ENCODE peak calls at places on chromosome 11, in ten cellular contexts. S, L, G, O, M, C, F, P, B and N are unnamed samples.

GRCh38 chr11:101442171-101442570 is 141.6 kb downstream of the TRPC6 start:
- DNase-seq in S (no peak), C (no peak), B (no peak), M (no peak), G (no peak), O (peak), F (no peak), P (no peak), L (no peak), N (no peak)

GRCh38 chr11:100855466-100856067 is 168.5 kb downstream of the ARHGAP42 start:
- DNase-seq in C (no peak), L (no peak), G (no peak), S (no peak), B (no peak), M (peak), P (no peak), O (no peak), F (no peak), N (no peak)

GRCh38 chr11:2885017-2885675 is 429 bp downstream of the CDKN1C start:
- DNase-seq in O (no peak), G (peak), F (peak), B (peak), M (no peak), C (peak), L (no peak), P (no peak), S (no peak), N (peak)

GRCh38 chr11:86013718-86014117 is 55.2 kb downstream of the PICALM start:
- DNase-seq in B (no peak), O (no peak), G (no peak), P (no peak), S (no peak), L (no peak), F (no peak), C (no peak), M (no peak), N (no peak)

GRCh38 chr11:94544832-94545640 is 1.3 kb downstream of the FUT4 start:
- DNase-seq in C (peak), S (peak), F (peak), G (no peak), M (no peak), P (no peak), B (peak), L (no peak), O (no peak), N (no peak)

GRCh38 chr11:94647926-94648325 is 80.8 kb downstream of the PIWIL4 start:
- DNase-seq in L (no peak), F (peak), P (no peak), C (no peak), G (no peak), M (no peak), S (no peak), B (peak), O (no peak), N (no peak)

GRCh38 chr11:134004406-134005197 is 47.8 kb upstream of the IGSF9B start:
- DNase-seq in O (no peak), G (no peak), M (no peak), S (no peak), F (no peak), B (no peak), L (no peak), P (no peak), C (no peak), N (no peak)

GRCh38 chr11:118939948-118940598 is 14.3 kb upstream of the BCL9L start:
- DNase-seq in C (no peak), P (no peak), G (peak), L (no peak), M (no peak), F (peak), O (no peak), B (no peak), S (peak), N (no peak)

GRCh38 chr11:72738199-72739141 is 13.7 kb downstream of the ARAP1 start:
- DNase-seq in L (no peak), C (peak), P (no peak), F (no peak), S (peak), G (no peak), B (no peak), M (no peak), O (no peak), N (no peak)

GRCh38 chr11:3865388-3866193 is 10.1 kb downstream of the STIM1 start:
- DNase-seq in G (no peak), F (no peak), P (no peak), C (no peak), L (no peak), M (no peak), O (no peak), S (no peak), B (no peak), N (no peak)

GRCh38 chr11:48384670-48385069 is 18.4 kb upstream of the OR4C5 start:
- DNase-seq in O (no peak), S (no peak), C (no peak), M (no peak), P (no peak), L (no peak), G (peak), F (no peak), B (no peak), N (no peak)

GRCh38 chr11:35859311-35859710 is 84.6 kb upstream of the LDLRAD3 start:
- DNase-seq in S (no peak), B (no peak), P (no peak), L (no peak), F (no peak), M (no peak), O (no peak), G (no peak), C (no peak), N (no peak)

GRCh38 chr11:9015677-9016076 is 11.9 kb upstream of the NRIP3 start:
- DNase-seq in G (peak), O (no peak), S (peak), B (peak), M (peak), L (peak), C (peak), P (no peak), F (peak), N (no peak)

GRCh38 chr11:3095712-3096361 is 38.6 kb upstream of the CARS1 start:
- DNase-seq in G (no peak), O (peak), L (no peak), S (no peak), M (no peak), F (peak), P (no peak), B (no peak), C (no peak), N (peak)

GRCh38 chr11:7512525-7513209 is 1.1 kb upstream of the PPFIBP2 start:
- DNase-seq in F (peak), L (no peak), B (peak), O (no peak), S (no peak), G (peak), P (peak), M (no peak), C (peak), N (peak)

GRCh38 chr11:1126491-1126926 is 31.2 kb upstream of the MUC5AC start:
- DNase-seq in L (no peak), S (peak), P (no peak), C (no peak), O (no peak), B (no peak), G (no peak), F (no peak), M (no peak), N (no peak)

GRCh38 chr11:118911880-118912741 is 13.6 kb downstream of the BCL9L start:
- DNase-seq in G (peak), C (peak), S (peak), B (peak), F (peak), O (peak), M (peak), L (peak), P (peak), N (no peak)

GRCh38 chr11:120188831-120189455 is 21.9 kb upstream of the OAF start:
- DNase-seq in C (no peak), B (no peak), P (no peak), M (no peak), L (no peak), O (no peak), G (no peak), F (peak), S (no peak), N (no peak)

GRCh38 chr11:57598831-57599155 is 1.3 kb downstream of the SERPING1 start:
- DNase-seq in P (no peak), O (no peak), L (no peak), F (peak), M (no peak), S (no peak), B (peak), G (no peak), C (no peak), N (no peak)

GRCh38 chr11:77071671-77072605 is 5.2 kb downstream of the CAPN5 start:
- DNase-seq in C (no peak), O (no peak), L (no peak), G (no peak), S (peak), B (no peak), M (no peak), F (peak), P (no peak), N (no peak)

GRCh38 chr11:39236916-39237315 is 2222.5 kb downstream of the LRRC4C start:
- DNase-seq in O (no peak), B (no peak), G (no peak), P (no peak), C (no peak), M (no peak), L (no peak), S (no peak), F (no peak), N (no peak)

GRCh38 chr11:31810779-31811647 is at the start of gene PAX6:
- DNase-seq in S (no peak), C (no peak), B (no peak), O (no peak), G (peak), L (no peak), M (peak), P (no peak), F (no peak), N (no peak)

GRCh38 chr11:95739526-95739925 is 50.1 kb downstream of the FAM76B start:
- DNase-seq in G (no peak), B (no peak), C (no peak), L (no peak), S (no peak), P (no peak), O (no peak), M (no peak), F (no peak), N (no peak)

GRCh38 chr11:14803846-14804245 is 88.2 kb downstream of the CYP2R1 start:
- DNase-seq in O (no peak), F (no peak), M (no peak), G (no peak), S (no peak), B (no peak), P (no peak), L (no peak), C (no peak), N (no peak)

GRCh38 chr11:112541140-112541901 is 280.7 kb upstream of the PLET1 start:
- DNase-seq in G (no peak), F (no peak), M (no peak), P (peak), C (no peak), L (no peak), O (no peak), B (no peak), S (no peak), N (no peak)

GRCh38 chr11:125412177-125412496 is 83.9 kb downstream of the FEZ1 start:
- DNase-seq in O (no peak), L (no peak), P (no peak), M (no peak), G (no peak), S (no peak), B (no peak), C (no peak), F (no peak), N (no peak)

GRCh38 chr11:120714448-120714847 is 202.9 kb downstream of the GRIK4 start:
- DNase-seq in M (no peak), B (no peak), O (no peak), L (no peak), S (no peak), F (no peak), P (no peak), G (no peak), C (no peak), N (no peak)

GRCh38 chr11:2363816-2364370 is 13.2 kb upstream of the CD81 start:
- DNase-seq in P (no peak), M (no peak), B (no peak), G (no peak), S (no peak), O (no peak), F (peak), L (no peak), C (no peak), N (no peak)

GRCh38 chr11:109196016-109196415 is 226.0 kb upstream of the C11orf87 start:
- DNase-seq in M (no peak), P (no peak), G (no peak), S (no peak), O (no peak), F (no peak), C (no peak), L (no peak), B (no peak), N (no peak)